ENCODE peak calls at places on chromosomes 13 and 19, in nine cellular contexts. Q is HCT116, R is ovary, J is IMR-90, D is upper lobe of left lung, H is heart left ventricle, U is esophagus squamous epithelium, M is prostate gland, V is tibial nerve. Z is an unnamed sample.

GRCh38 chr13:49859568-49859967 is 67.1 kb upstream of the KPNA3 start:
- DNase-seq in Q (peak; percentile 60), R (no peak), J (peak; percentile 92), D (no peak), H (no peak), U (no peak), M (no peak), V (no peak), Z (no peak)

GRCh38 chr19:44869728-44870470 is 21.2 kb upstream of the TOMM40 start:
- DNase-seq in Q (no peak), R (peak; percentile 60), J (peak; percentile 84), D (no peak), H (peak; percentile 71), U (no peak), M (no peak), V (peak; percentile 59), Z (no peak)

GRCh38 chr19:13169769-13170168 is 19.6 kb downstream of the IER2 start:
- DNase-seq in Q (peak; percentile 91), R (no peak), J (peak; percentile 65), D (no peak), H (no peak), U (no peak), M (no peak), V (no peak), Z (no peak)

GRCh38 chr13:73693215-73693614 is 441.0 kb downstream of the KLF12 start:
- DNase-seq in Q (no peak), R (no peak), J (no peak), D (no peak), H (no peak), U (no peak), M (no peak), V (no peak), Z (no peak)

GRCh38 chr13:98581971-98582702 is 5.2 kb upstream of the STK24 start:
- DNase-seq in Q (no peak), R (no peak), J (peak; percentile 85), D (no peak), H (no peak), U (no peak), M (no peak), V (no peak), Z (no peak)

GRCh38 chr13:52158629-52159158 is 703 bp downstream of the NEK3 start:
- DNase-seq in Q (no peak), R (peak; percentile 36), J (peak; percentile 28), D (no peak), H (peak; percentile 44), U (no peak), M (peak; percentile 26), V (peak; percentile 29), Z (peak; percentile 31)

GRCh38 chr19:38285567-38285966 is 18.5 kb upstream of the C19orf33 start:
- DNase-seq in Q (no peak), R (no peak), J (peak; percentile 62), D (no peak), H (no peak), U (no peak), M (no peak), V (no peak), Z (no peak)

GRCh38 chr13:95564948-95565347 is 12.4 kb downstream of the CLDN10 start:
- DNase-seq in Q (no peak), R (no peak), J (peak; percentile 34), D (no peak), H (no peak), U (no peak), M (no peak), V (no peak), Z (no peak)

GRCh38 chr19:13118424-13119193 is 545 bp downstream of the NACC1 start:
- DNase-seq in Q (no peak), R (no peak), J (peak; percentile 31), D (peak; percentile 89), H (peak; percentile 38), U (no peak), M (peak; percentile 34), V (no peak), Z (peak; percentile 42)

GRCh38 chr13:111114362-111115050 is 604 bp upstream of the ARHGEF7 start:
- DNase-seq in Q (no peak), R (peak; percentile 43), J (peak; percentile 43), D (peak; percentile 90), H (peak; percentile 52), U (no peak), M (peak; percentile 24), V (peak; percentile 17), Z (peak; percentile 55)

GRCh38 chr13:52003551-52003950 is 7.7 kb downstream of the ATP7B start:
- DNase-seq in Q (no peak), R (no peak), J (no peak), D (peak; percentile 19), H (no peak), U (no peak), M (no peak), V (no peak), Z (no peak)

DNA sequence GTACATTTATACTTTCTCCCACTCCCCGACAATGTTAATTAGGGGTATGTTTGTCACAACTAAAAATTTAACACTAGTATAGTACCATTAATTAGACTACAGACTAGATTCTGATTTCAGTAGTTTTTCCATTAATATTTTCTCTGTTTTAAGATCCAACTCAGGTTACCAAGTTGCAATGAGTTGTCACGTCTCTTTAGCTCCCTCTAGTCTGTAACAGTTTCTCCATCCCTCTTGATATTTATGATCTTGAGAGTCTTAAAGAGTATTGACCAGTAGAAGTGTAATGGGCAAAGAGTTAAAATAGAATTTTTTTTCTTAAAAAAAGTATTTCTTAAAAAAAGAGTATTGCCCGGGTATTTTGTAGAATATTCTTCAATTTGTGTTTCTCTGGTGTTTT is 598.1 kb downstream of the TBC1D4 start:
- DNase-seq in Q (no peak), R (no peak), J (peak; percentile 16), D (no peak), H (no peak), U (no peak), M (no peak), V (no peak), Z (no peak)
- TF ChIP-seq CTCF in Q (no peak), R (no peak), J (no peak), D (no peak), H (no peak), U (no peak), M (no peak), V (no peak), Z (no peak)

DNA sequence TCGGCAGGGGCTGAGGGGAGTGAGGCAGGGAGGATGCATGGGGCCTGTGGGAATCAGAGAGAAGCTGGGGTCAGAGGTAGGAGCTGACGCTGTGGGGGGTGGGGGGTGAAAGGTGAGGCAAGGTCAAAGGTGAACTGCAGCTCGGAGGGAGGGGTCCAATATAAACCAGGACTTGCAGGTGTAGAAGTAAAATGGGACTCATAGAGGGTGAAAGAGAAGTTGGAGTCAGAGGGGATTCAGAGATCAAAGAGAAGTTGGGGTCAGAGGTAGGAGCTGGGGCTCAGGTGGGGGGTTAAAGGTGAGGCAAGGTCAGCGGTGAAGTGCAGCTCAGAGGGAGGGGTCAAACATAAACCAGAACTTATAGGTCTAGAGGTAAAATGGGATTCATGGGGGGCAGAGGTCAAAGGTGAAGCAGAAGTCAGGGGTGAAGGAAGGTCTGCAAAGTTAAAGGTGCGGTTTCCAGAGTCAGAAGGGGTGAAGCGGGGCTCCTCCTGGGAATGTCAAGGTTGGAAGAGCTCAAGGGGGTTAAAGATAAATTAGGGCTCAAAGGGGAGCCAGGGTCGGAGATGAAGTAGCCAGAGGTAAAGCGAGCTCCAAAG is 7.6 kb downstream of the TUBB4A start:
- DNase-seq in Q (no peak), R (no peak), J (no peak), D (no peak), H (no peak), U (no peak), M (no peak), V (no peak), Z (no peak)
- TF ChIP-seq POLR2A in Q (no peak), R (no peak), J (no peak), D (no peak), H (no peak), U (no peak), M (no peak), V (no peak), Z (no peak)

GRCh38 chr19:7982103-7982502 is 23.3 kb downstream of the ELAVL1 start:
- DNase-seq in Q (no peak), R (no peak), J (no peak), D (no peak), H (no peak), U (no peak), M (no peak), V (no peak), Z (no peak)

GRCh38 chr19:7981199-7981598 is 24.2 kb downstream of the ELAVL1 start:
- DNase-seq in Q (no peak), R (no peak), J (no peak), D (no peak), H (no peak), U (no peak), M (no peak), V (no peak), Z (no peak)

GRCh38 chr19:7980635-7981121 is 24.8 kb downstream of the ELAVL1 start:
- DNase-seq in Q (no peak), R (no peak), J (no peak), D (no peak), H (no peak), U (no peak), M (no peak), V (no peak), Z (no peak)

GRCh38 chr19:7982651-7983099 is 22.8 kb downstream of the ELAVL1 start:
- DNase-seq in Q (no peak), R (no peak), J (no peak), D (no peak), H (no peak), U (no peak), M (no peak), V (no peak), Z (peak; percentile 34)

DNA sequence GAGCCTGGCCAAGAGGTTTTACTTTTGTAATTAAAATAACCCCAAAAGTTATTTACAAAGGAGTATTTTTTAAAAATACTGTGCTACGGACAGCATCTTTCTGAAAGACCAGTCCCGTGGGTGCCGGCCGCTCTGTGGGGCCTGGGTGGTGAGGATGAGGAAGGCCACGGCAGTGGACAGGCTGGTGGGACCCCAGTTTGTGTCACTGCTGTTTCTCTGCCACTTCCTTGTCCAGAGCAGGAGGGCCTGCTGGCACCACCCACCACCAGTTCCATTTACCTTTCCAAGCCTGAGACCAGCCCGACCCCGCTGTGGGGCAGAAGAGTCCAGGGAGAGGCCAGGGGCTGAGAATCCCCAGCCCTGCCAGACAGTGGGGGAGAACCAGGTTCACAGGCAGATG is 23.8 kb downstream of the ELAVL1 start:
- DNase-seq in Q (no peak), R (no peak), J (no peak), D (no peak), H (no peak), U (no peak), M (no peak), V (no peak), Z (no peak)
- H3K27ac ChIP-seq in Q (no peak overlapping the region), R (no peak overlapping the region), J (no peak overlapping the region), D (peak overlapping the region; percentile 53), H (peak overlapping the region; percentile 50), U (peak overlapping the region; percentile 10), M (no peak overlapping the region), V (no peak overlapping the region), Z (peak overlapping the region; percentile 57)

DNA sequence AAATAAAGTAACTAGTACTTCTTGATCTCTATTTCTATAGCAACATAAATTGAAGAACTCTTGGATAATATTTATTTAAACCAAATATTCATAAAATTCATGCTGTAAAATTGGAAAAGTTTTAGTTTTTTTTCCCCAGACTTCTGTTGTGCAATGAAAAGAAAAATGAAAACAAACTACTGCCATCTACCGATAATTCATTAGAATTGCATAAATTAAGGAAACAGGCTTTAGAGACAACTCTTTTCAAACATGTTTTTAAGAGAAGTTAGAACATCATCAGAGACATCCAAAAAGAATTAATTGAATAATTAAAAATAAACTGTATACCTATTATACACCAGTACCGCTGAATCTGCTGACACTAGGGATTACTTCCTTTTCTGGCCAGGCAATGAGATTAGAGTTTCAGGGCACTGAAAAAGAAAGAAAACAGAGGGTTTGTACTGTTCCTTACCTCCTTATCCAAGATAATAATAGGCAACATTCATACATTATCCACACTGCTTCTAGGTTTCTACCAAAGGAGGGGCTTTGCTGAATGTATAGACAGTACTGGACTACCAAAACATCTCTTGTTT is 4.9 kb downstream of the CCDC122 start:
- DNase-seq in Q (no peak), R (no peak), J (peak; percentile 54), D (no peak), H (no peak), U (no peak), M (no peak), V (no peak), Z (no peak)
- TF ChIP-seq CTCF in Q (peak; percentile 45), R (peak; percentile 35), J (peak; percentile 72), D (peak; percentile 51), H (peak; percentile 57), U (no peak), M (peak; percentile 65), V (peak; percentile 61), Z (peak; percentile 62)